ENCODE peak calls at places on chromosomes 4 and X, in six cellular contexts. O is fibroblast of lung, R is OCI-LY7, U is PC-3, C is mammary epithelial cell, F is MM.1S. Q is an unnamed sample.
A peak's percentile ranks its signal among the peaks of the same experiment; 100 is the strongest.

GRCh38 chrX:41655631-41656030 is 33.1 kb upstream of the GPR34 start:
- DNase-seq in F (no peak), R (no peak), O (no peak), C (peak; percentile 68), U (peak; percentile 88), Q (no peak)

GRCh38 chr4:125891597-125892258 is 577.0 kb downstream of the FAT4 start:
- DNase-seq in O (peak; percentile 90), F (no peak), U (no peak), R (no peak), C (no peak), Q (peak; percentile 43)

GRCh38 chr4:184792334-184792733 is 33.4 kb downstream of the ACSL1 start:
- DNase-seq in C (no peak), R (no peak), O (peak; percentile 37), F (no peak), U (no peak), Q (no peak)

GRCh38 chr4:15003891-15004700 is 1.8 kb downstream of the CPEB2 start:
- DNase-seq in R (peak; percentile 72), F (peak; percentile 26), C (peak; percentile 32), U (peak; percentile 10), O (no peak), Q (peak; percentile 73)

GRCh38 chrX:151973851-151974335 is 583 bp downstream of the GABRE start:
- DNase-seq in F (no peak), R (no peak), O (no peak), C (peak; percentile 32), U (no peak), Q (peak; percentile 11)

GRCh38 chrX:133608406-133608805 is 193.1 kb upstream of the GPC4 start:
- DNase-seq in O (peak; percentile 60), R (no peak), U (no peak), F (peak; percentile 63), C (peak; percentile 31), Q (no peak)

GRCh38 chr4:65071532-65071931 is 598.8 kb downstream of the EPHA5 start:
- DNase-seq in O (no peak), U (peak; percentile 61), R (no peak), C (peak; percentile 4), F (no peak), Q (no peak)

GRCh38 chrX:85590638-85591037 is 211.2 kb upstream of the POF1B start:
- DNase-seq in O (no peak), C (peak; percentile 33), R (no peak), U (no peak), F (no peak), Q (no peak)

GRCh38 chrX:51459125-51459524 is 37.3 kb downstream of the NUDT11 start:
- DNase-seq in O (peak; percentile 13), C (peak; percentile 21), U (peak; percentile 57), F (peak; percentile 55), R (peak; percentile 54), Q (peak; percentile 19)

GRCh38 chr4:165461176-165461835 is 82.5 kb downstream of the CPE start:
- DNase-seq in O (peak; percentile 27), U (no peak), R (no peak), C (no peak), F (no peak), Q (peak; percentile 17)

GRCh38 chrX:45714864-45715263 is 514.2 kb upstream of the DIPK2B start:
- DNase-seq in C (peak; percentile 64), U (peak; percentile 97), O (peak; percentile 56), F (no peak), R (no peak), Q (peak; percentile 25)

GRCh38 chrX:37755073-37755472 is 24.8 kb upstream of the CYBB start:
- DNase-seq in C (no peak), O (no peak), F (peak; percentile 80), R (peak; percentile 86), U (no peak), Q (no peak)

GRCh38 chrX:53251307-53251706 is 26.3 kb upstream of the KDM5C start:
- DNase-seq in U (no peak), F (no peak), C (no peak), R (no peak), O (peak; percentile 80), Q (no peak)

GRCh38 chr4:11354531-11354930 is 74.2 kb downstream of the HS3ST1 start:
- DNase-seq in O (no peak), U (no peak), F (no peak), R (no peak), C (no peak), Q (no peak)

GRCh38 chrX:44903107-44903506 is 30.1 kb downstream of the KDM6A start:
- DNase-seq in F (no peak), R (no peak), C (peak; percentile 86), U (peak; percentile 81), O (peak; percentile 67), Q (no peak)

GRCh38 chrX:150736478-150736877 is 43.3 kb downstream of the MTMR1 start:
- DNase-seq in C (no peak), O (no peak), R (no peak), F (no peak), U (no peak), Q (no peak)

DNA sequence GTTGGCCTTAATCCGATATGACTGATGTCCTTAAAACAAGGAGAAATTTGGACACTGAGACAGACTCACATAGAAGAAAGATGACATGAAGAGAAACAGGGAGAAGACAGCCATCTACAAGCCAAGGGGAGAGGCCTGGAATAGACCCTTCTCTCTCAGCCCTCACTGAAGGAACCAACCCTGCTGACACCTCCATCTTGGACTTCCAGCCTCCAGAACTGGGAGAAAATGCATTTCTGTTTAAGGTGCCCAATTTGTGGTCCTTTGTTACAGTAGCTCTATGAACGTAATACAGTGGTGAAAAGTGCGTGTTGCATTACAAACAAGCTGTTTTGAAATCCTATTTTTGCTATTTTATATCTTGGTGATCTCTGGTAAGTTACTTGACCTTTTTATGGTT is 343.6 kb downstream of the ARHGAP10 start:
- DNase-seq in O (no peak), U (no peak), R (no peak), F (no peak), C (no peak), Q (no peak)
- H3K36me3 ChIP-seq in O (peaks cover 8% of the 10 kb centered on the region), U (no peaks in the 10 kb centered on the region), R (no peaks in the 10 kb centered on the region), F (peaks cover 3% of the 10 kb centered on the region), C (peaks cover 2% of the 10 kb centered on the region), Q (no peaks in the 10 kb centered on the region)

GRCh38 chr4:139275281-139275735 is 4.7 kb downstream of the MGARP start:
- DNase-seq in U (no peak), O (no peak), R (no peak), C (no peak), F (no peak), Q (no peak)

GRCh38 chr4:139281212-139281611 is 1.2 kb upstream of the MGARP start:
- DNase-seq in O (no peak), U (peak; percentile 36), R (no peak), C (no peak), F (no peak), Q (no peak)

GRCh38 chr4:139279723-139280620 is at the start of gene MGARP:
- DNase-seq in C (peak; percentile 33), R (no peak), O (peak; percentile 28), F (peak; percentile 39), U (no peak), Q (peak; percentile 28)

GRCh38 chr4:139278956-139279722 is 886 bp downstream of the MGARP start:
- DNase-seq in O (peak; percentile 27), R (no peak), C (no peak), U (no peak), F (no peak), Q (no peak)

DNA sequence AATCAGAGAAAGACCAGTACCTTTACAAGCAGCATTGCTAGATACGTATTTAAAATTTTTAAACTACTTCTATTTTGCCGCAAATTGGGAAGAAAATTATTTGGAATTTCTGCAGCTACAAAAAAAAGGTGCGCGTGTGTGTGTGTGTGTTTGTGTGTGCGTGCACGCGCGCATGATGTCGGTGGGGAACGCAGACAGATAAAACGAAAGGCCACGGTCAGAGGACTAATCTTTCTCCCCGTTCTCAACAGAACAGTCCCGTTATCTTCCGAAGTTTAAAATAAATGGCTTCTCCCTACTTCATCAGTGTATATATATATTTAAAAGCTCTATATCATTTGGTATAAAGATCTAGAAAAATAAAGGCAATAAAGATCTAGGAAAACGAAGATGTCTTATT is 1.6 kb downstream of the MGARP start:
- DNase-seq in R (no peak), F (no peak), U (no peak), C (no peak), O (peak; percentile 31), Q (no peak)
- H3K4me3 ChIP-seq in R (no peak overlapping the region), F (no peak overlapping the region), U (no peak overlapping the region), C (no peak overlapping the region), O (no peak overlapping the region), Q (no peak overlapping the region)

GRCh38 chr4:75248770-75249467 is 265.3 kb downstream of the RCHY1 start:
- DNase-seq in U (peak; percentile 67), R (no peak), O (no peak), F (no peak), C (peak; percentile 34), Q (peak; percentile 56)

GRCh38 chr4:75249739-75250138 is 264.5 kb downstream of the RCHY1 start:
- DNase-seq in C (no peak), O (no peak), F (no peak), U (no peak), R (no peak), Q (no peak)

GRCh38 chr4:75243570-75243969 is 270.6 kb downstream of the RCHY1 start:
- DNase-seq in R (no peak), C (no peak), O (no peak), U (no peak), F (no peak), Q (peak; percentile 11)

DNA sequence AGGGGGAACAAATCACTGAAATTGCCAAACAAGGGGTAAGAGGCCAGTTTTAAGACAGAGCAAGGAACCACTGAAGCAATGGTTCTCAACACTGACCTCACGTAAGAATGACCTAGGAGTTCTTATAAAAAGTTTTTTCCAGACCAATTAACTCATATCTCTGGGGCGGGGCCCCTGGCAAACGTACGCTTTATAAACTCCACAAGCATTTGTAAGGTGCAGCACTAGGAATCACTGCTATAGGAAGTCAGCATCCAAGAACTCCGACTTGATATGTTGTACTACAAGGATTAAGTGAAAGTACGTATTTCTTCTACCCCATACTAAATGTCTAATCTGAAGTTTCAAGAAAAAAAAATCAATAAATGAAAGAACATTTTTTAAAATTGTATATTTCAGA is 269.9 kb downstream of the RCHY1 start:
- DNase-seq in C (no peak), R (no peak), U (no peak), F (no peak), O (no peak), Q (no peak)
- H2AFZ ChIP-seq in C (no peak overlapping the region), R (no peak overlapping the region), U (no peak overlapping the region), F (no peak overlapping the region), O (no peak overlapping the region), Q (no peak overlapping the region)

DNA sequence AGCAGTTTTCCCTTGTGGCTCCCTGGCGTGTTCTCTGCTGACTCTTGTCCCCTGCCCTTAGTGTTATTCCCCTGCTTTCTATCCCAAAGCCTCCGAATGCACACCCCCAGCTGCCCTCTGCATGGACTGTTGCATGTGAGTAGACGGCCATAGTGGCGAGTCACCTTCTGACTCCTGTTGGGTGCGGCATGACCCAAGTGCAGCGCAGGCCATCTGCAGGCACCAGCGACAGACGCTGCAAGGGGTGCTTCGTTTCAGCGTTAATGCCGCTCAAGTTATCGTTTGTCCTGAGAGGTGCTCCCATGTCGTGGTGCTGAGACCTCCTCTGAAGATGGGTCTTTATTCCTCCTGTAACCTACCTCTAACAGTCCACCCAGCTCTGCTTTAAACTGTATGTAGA is 57.7 kb downstream of the NOP14 start:
- DNase-seq in F (no peak), C (no peak), R (no peak), U (no peak), O (no peak), Q (no peak)
- H3K36me3 ChIP-seq in F (no peaks in the 10 kb centered on the region), C (peaks cover 21% of the 10 kb centered on the region), R (peaks cover 34% of the 10 kb centered on the region), U (peaks cover 9% of the 10 kb centered on the region), O (peaks cover 14% of the 10 kb centered on the region), Q (peaks cover 10% of the 10 kb centered on the region)

GRCh38 chr4:54234497-54235205 is 5.6 kb downstream of the PDGFRA start:
- DNase-seq in O (no peak), U (no peak), C (no peak), R (no peak), F (no peak), Q (no peak)
- H3K4me3 ChIP-seq in O (peak overlapping the region; percentile 97), U (peak overlapping the region; percentile 67), C (no peak overlapping the region), R (no peak overlapping the region), F (no peak overlapping the region), Q (peak overlapping the region; percentile 15)

Q was measured in hepatocyte.